ENCODE peak calls at places on chromosomes 12 and 14, in six cellular contexts. Q is MM.1S; B is uterus; G is HFFc6; L is activated CD4-positive, alpha-beta T cell treated with anti-CD3 and anti-CD28 coated beads for 4 hours; V is T follicular helper cell. F is an unnamed sample.

GRCh38 chr14:95619785-95620417 is 66.3 kb upstream of the TCL1B start:
- DNase-seq in Q (no peak), B (no peak), G (no peak), V (no peak), L (no peak), F (no peak)

GRCh38 chr14:67710209-67710608 is 8.5 kb downstream of the RDH12 start:
- DNase-seq in V (no peak), B (no peak), G (no peak), L (no peak), Q (no peak), F (no peak)

GRCh38 chr14:37223947-37224474 is 26.3 kb downstream of the MIPOL1 start:
- DNase-seq in Q (no peak), G (no peak), B (no peak), V (no peak), L (no peak), F (no peak)

GRCh38 chr14:99122521-99123125 is 149.4 kb downstream of the BCL11B start:
- DNase-seq in Q (no peak), G (no peak), V (no peak), L (no peak), B (no peak), F (no peak)

GRCh38 chr14:90883782-90884181 is 67.6 kb upstream of the TTC7B start:
- DNase-seq in G (no peak), V (no peak), L (no peak), B (no peak), Q (no peak), F (no peak)

GRCh38 chr12:4700621-4701026 is 19.6 kb upstream of the GALNT8 start:
- DNase-seq in L (no peak), G (no peak), Q (no peak), B (peak; percentile 89), V (no peak), F (no peak)

GRCh38 chr12:11794311-11794710 is 144.8 kb downstream of the ETV6 start:
- DNase-seq in L (no peak), G (no peak), B (no peak), V (no peak), Q (no peak), F (no peak)

GRCh38 chr12:102910137-102910536 is 6.9 kb downstream of the PAH start:
- DNase-seq in L (no peak), Q (no peak), G (no peak), B (no peak), V (no peak), F (no peak)

GRCh38 chr14:96146131-96146771 is 58.4 kb upstream of the BDKRB2 start:
- DNase-seq in Q (no peak), L (no peak), G (peak; percentile 86), V (no peak), B (peak; percentile 37), F (peak; percentile 90)

GRCh38 chr12:12534134-12534866 is 28.4 kb downstream of the DUSP16 start:
- DNase-seq in G (no peak), B (no peak), V (no peak), Q (no peak), L (no peak), F (no peak)

GRCh38 chr12:57611116-57611809 is at the start of gene ARHGEF25:
- DNase-seq in L (peak; percentile 37), B (peak; percentile 86), V (no peak), Q (peak; percentile 19), G (no peak), F (peak; percentile 39)

GRCh38 chr12:76449572-76449971 is 101.4 kb upstream of the BBS10 start:
- DNase-seq in L (no peak), B (no peak), V (no peak), G (peak; percentile 32), Q (no peak), F (peak; percentile 75)